ENCODE peak calls at places on chromosomes 12 and 14, in nine cellular contexts. One of them, this sample, is unnamed. For H3K27me3, the result is how much of the 10 kb centered on the place peaks cover.

GRCh38 chr14:78567343-78567742 is 397.2 kb downstream of the NRXN3 start:
- DNase-seq in GM06990: no peak
- DNase-seq in CD8-positive, alpha-beta memory T cell: no peak
- DNase-seq in psoas muscle: no peak
- DNase-seq in PC-3: no peak
- DNase-seq in cardiac muscle cell: no peak
- DNase-seq in AG04450: no peak
- DNase-seq in lower lobe of right lung: no peak
- DNase-seq in thoracic aorta: no peak
- DNase-seq in this sample: peak

GRCh38 chr14:94538070-94538740 is 23.0 kb upstream of the SERPINA4 start:
- DNase-seq in psoas muscle: no peak
- DNase-seq in CD8-positive, alpha-beta memory T cell: no peak
- DNase-seq in GM06990: no peak
- DNase-seq in thoracic aorta: no peak
- DNase-seq in lower lobe of right lung: no peak
- DNase-seq in PC-3: no peak
- DNase-seq in cardiac muscle cell: no peak
- DNase-seq in AG04450: no peak
- DNase-seq in this sample: no peak

GRCh38 chr14:101128478-101129450 is 225.2 kb upstream of the RTL1 start:
- DNase-seq in cardiac muscle cell: no peak
- DNase-seq in lower lobe of right lung: peak
- DNase-seq in GM06990: no peak
- DNase-seq in AG04450: no peak
- DNase-seq in CD8-positive, alpha-beta memory T cell: no peak
- DNase-seq in psoas muscle: peak
- DNase-seq in thoracic aorta: no peak
- DNase-seq in PC-3: no peak
- DNase-seq in this sample: no peak

GRCh38 chr12:6635856-6636521 is at the start of gene LPAR5:
- DNase-seq in GM06990: peak
- DNase-seq in cardiac muscle cell: no peak
- DNase-seq in lower lobe of right lung: peak
- DNase-seq in psoas muscle: peak
- DNase-seq in AG04450: no peak
- DNase-seq in PC-3: peak
- DNase-seq in CD8-positive, alpha-beta memory T cell: peak
- DNase-seq in thoracic aorta: no peak
- DNase-seq in this sample: peak

GRCh38 chr14:42715316-42715715 is 1108.6 kb downstream of the LRFN5 start:
- DNase-seq in AG04450: peak
- DNase-seq in CD8-positive, alpha-beta memory T cell: no peak
- DNase-seq in cardiac muscle cell: no peak
- DNase-seq in PC-3: peak
- DNase-seq in psoas muscle: no peak
- DNase-seq in GM06990: no peak
- DNase-seq in lower lobe of right lung: no peak
- DNase-seq in thoracic aorta: no peak
- DNase-seq in this sample: no peak

GRCh38 chr14:93936245-93936644 is 9.1 kb downstream of the FAM181A start:
- DNase-seq in CD8-positive, alpha-beta memory T cell: no peak
- DNase-seq in psoas muscle: no peak
- DNase-seq in PC-3: peak
- DNase-seq in cardiac muscle cell: peak
- DNase-seq in thoracic aorta: no peak
- DNase-seq in lower lobe of right lung: no peak
- DNase-seq in AG04450: no peak
- DNase-seq in GM06990: no peak
- DNase-seq in this sample: no peak

GRCh38 chr14:33747749-33748148 is 203.1 kb downstream of the EGLN3 start:
- DNase-seq in CD8-positive, alpha-beta memory T cell: no peak
- DNase-seq in GM06990: no peak
- DNase-seq in AG04450: no peak
- DNase-seq in PC-3: no peak
- DNase-seq in psoas muscle: no peak
- DNase-seq in cardiac muscle cell: no peak
- DNase-seq in lower lobe of right lung: no peak
- DNase-seq in thoracic aorta: no peak
- DNase-seq in this sample: no peak

GRCh38 chr12:55707841-55708694 is at the start of gene ITGA7:
- DNase-seq in lower lobe of right lung: peak
- DNase-seq in AG04450: no peak
- DNase-seq in psoas muscle: peak
- DNase-seq in PC-3: peak
- DNase-seq in CD8-positive, alpha-beta memory T cell: peak
- DNase-seq in GM06990: peak
- DNase-seq in cardiac muscle cell: peak
- DNase-seq in thoracic aorta: no peak
- DNase-seq in this sample: peak

GRCh38 chr12:114414866-114415524 is 9.1 kb upstream of the TBX5 start:
- DNase-seq in psoas muscle: no peak
- DNase-seq in AG04450: no peak
- DNase-seq in CD8-positive, alpha-beta memory T cell: no peak
- DNase-seq in GM06990: no peak
- DNase-seq in lower lobe of right lung: no peak
- DNase-seq in thoracic aorta: no peak
- DNase-seq in cardiac muscle cell: no peak
- DNase-seq in PC-3: no peak
- DNase-seq in this sample: no peak

GRCh38 chr12:114414031-114414865 is 8.3 kb upstream of the TBX5 start:
- DNase-seq in PC-3: no peak
- DNase-seq in psoas muscle: no peak
- DNase-seq in CD8-positive, alpha-beta memory T cell: no peak
- DNase-seq in lower lobe of right lung: no peak
- DNase-seq in GM06990: no peak
- DNase-seq in AG04450: no peak
- DNase-seq in thoracic aorta: no peak
- DNase-seq in cardiac muscle cell: peak
- DNase-seq in this sample: no peak

GRCh38 chr12:114412307-114412706 is 6.4 kb upstream of the TBX5 start:
- DNase-seq in PC-3: no peak
- DNase-seq in AG04450: no peak
- DNase-seq in lower lobe of right lung: no peak
- DNase-seq in GM06990: no peak
- DNase-seq in CD8-positive, alpha-beta memory T cell: no peak
- DNase-seq in cardiac muscle cell: no peak
- DNase-seq in thoracic aorta: no peak
- DNase-seq in psoas muscle: no peak
- DNase-seq in this sample: no peak

GRCh38 chr12:114411081-114411836 is 5.3 kb upstream of the TBX5 start:
- DNase-seq in PC-3: no peak
- DNase-seq in AG04450: no peak
- DNase-seq in cardiac muscle cell: no peak
- DNase-seq in GM06990: no peak
- DNase-seq in lower lobe of right lung: no peak
- DNase-seq in thoracic aorta: no peak
- DNase-seq in CD8-positive, alpha-beta memory T cell: no peak
- DNase-seq in psoas muscle: no peak
- DNase-seq in this sample: no peak

GRCh38 chr12:114412825-114413749 is 7.1 kb upstream of the TBX5 start:
- DNase-seq in psoas muscle: no peak
- DNase-seq in CD8-positive, alpha-beta memory T cell: no peak
- DNase-seq in thoracic aorta: no peak
- DNase-seq in AG04450: no peak
- DNase-seq in cardiac muscle cell: no peak
- DNase-seq in GM06990: no peak
- DNase-seq in PC-3: no peak
- DNase-seq in lower lobe of right lung: no peak
- DNase-seq in this sample: no peak
- H3K27me3 ChIP-seq in psoas muscle: half or more
- H3K27me3 ChIP-seq in CD8-positive, alpha-beta memory T cell: under half
- H3K27me3 ChIP-seq in thoracic aorta: under half
- H3K27me3 ChIP-seq in AG04450: under half
- H3K27me3 ChIP-seq in cardiac muscle cell: half or more
- H3K27me3 ChIP-seq in GM06990: under half
- H3K27me3 ChIP-seq in PC-3: half or more
- H3K27me3 ChIP-seq in lower lobe of right lung: half or more
- H3K27me3 ChIP-seq in this sample: under half

GRCh38 chr12:4432878-4433820 is 12.5 kb downstream of the FGF6 start:
- DNase-seq in CD8-positive, alpha-beta memory T cell: no peak
- DNase-seq in PC-3: no peak
- DNase-seq in thoracic aorta: no peak
- DNase-seq in lower lobe of right lung: no peak
- DNase-seq in AG04450: no peak
- DNase-seq in cardiac muscle cell: no peak
- DNase-seq in psoas muscle: peak
- DNase-seq in GM06990: no peak
- DNase-seq in this sample: no peak

GRCh38 chr12:4431436-4431835 is 14.2 kb downstream of the FGF6 start:
- DNase-seq in CD8-positive, alpha-beta memory T cell: no peak
- DNase-seq in AG04450: no peak
- DNase-seq in cardiac muscle cell: no peak
- DNase-seq in thoracic aorta: no peak
- DNase-seq in lower lobe of right lung: no peak
- DNase-seq in psoas muscle: no peak
- DNase-seq in PC-3: no peak
- DNase-seq in GM06990: no peak
- DNase-seq in this sample: no peak

GRCh38 chr12:4435537-4435936 is 10.1 kb downstream of the FGF6 start:
- DNase-seq in CD8-positive, alpha-beta memory T cell: no peak
- DNase-seq in lower lobe of right lung: no peak
- DNase-seq in AG04450: no peak
- DNase-seq in psoas muscle: no peak
- DNase-seq in GM06990: no peak
- DNase-seq in PC-3: no peak
- DNase-seq in cardiac muscle cell: no peak
- DNase-seq in thoracic aorta: no peak
- DNase-seq in this sample: no peak

GRCh38 chr12:4434299-4434698 is 11.3 kb downstream of the FGF6 start:
- DNase-seq in PC-3: no peak
- DNase-seq in cardiac muscle cell: no peak
- DNase-seq in lower lobe of right lung: no peak
- DNase-seq in CD8-positive, alpha-beta memory T cell: no peak
- DNase-seq in AG04450: no peak
- DNase-seq in psoas muscle: no peak
- DNase-seq in thoracic aorta: no peak
- DNase-seq in GM06990: no peak
- DNase-seq in this sample: no peak

DNA sequence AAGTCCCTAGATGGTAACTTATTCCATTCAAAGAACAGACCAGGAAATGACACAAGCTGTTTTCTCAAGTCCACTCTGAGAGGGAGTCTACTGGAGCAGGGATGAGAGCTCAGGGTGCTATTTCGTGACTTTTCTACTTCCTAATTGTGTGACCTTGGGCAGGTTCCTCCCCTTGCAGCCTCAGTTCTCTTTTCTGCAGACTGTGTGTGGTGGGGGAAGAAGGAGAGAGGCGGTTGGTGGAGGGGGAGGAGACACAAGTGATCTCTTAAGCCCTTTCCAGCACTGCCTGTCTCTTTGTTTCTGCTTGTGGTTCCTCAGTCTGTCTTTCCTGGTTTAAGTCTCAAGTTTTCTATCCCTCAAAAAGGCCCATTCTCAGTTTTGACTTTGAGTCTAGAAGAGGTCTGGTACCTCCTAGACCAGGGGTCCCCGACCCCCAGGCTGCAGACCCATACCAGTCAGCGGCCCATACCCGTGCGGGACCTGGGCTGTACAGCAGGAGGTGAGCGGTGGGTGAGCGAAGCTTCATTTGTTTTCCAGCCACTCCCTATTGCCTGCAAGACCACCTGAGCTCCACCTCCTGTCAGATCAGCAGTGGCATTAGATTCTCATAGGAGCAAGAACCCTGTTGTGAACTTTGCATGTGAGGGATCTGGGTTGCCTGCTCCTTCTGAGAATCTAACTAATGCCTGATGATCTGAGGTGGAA is 10.7 kb downstream of the FGF6 start:
- DNase-seq in CD8-positive, alpha-beta memory T cell: no peak
- DNase-seq in lower lobe of right lung: no peak
- DNase-seq in thoracic aorta: no peak
- DNase-seq in GM06990: no peak
- DNase-seq in AG04450: no peak
- DNase-seq in psoas muscle: no peak
- DNase-seq in PC-3: no peak
- DNase-seq in cardiac muscle cell: no peak
- DNase-seq in this sample: no peak
- H3K27me3 ChIP-seq in CD8-positive, alpha-beta memory T cell: under half
- H3K27me3 ChIP-seq in lower lobe of right lung: under half
- H3K27me3 ChIP-seq in thoracic aorta: under half
- H3K27me3 ChIP-seq in GM06990: under half
- H3K27me3 ChIP-seq in AG04450: under half
- H3K27me3 ChIP-seq in psoas muscle: under half
- H3K27me3 ChIP-seq in PC-3: under half
- H3K27me3 ChIP-seq in cardiac muscle cell: under half
- H3K27me3 ChIP-seq in this sample: under half

GRCh38 chr12:34348836-34349672 is 326.8 kb downstream of the ALG10 start:
- DNase-seq in thoracic aorta: no peak
- DNase-seq in AG04450: no peak
- DNase-seq in cardiac muscle cell: no peak
- DNase-seq in psoas muscle: no peak
- DNase-seq in lower lobe of right lung: no peak
- DNase-seq in CD8-positive, alpha-beta memory T cell: no peak
- DNase-seq in PC-3: peak
- DNase-seq in GM06990: no peak
- DNase-seq in this sample: no peak

GRCh38 chr12:34346372-34347034 is 324.2 kb downstream of the ALG10 start:
- DNase-seq in GM06990: no peak
- DNase-seq in thoracic aorta: no peak
- DNase-seq in PC-3: peak
- DNase-seq in psoas muscle: no peak
- DNase-seq in AG04450: no peak
- DNase-seq in lower lobe of right lung: no peak
- DNase-seq in CD8-positive, alpha-beta memory T cell: no peak
- DNase-seq in cardiac muscle cell: no peak
- DNase-seq in this sample: no peak

GRCh38 chr12:34348064-34348463 is 325.8 kb downstream of the ALG10 start:
- DNase-seq in lower lobe of right lung: no peak
- DNase-seq in CD8-positive, alpha-beta memory T cell: no peak
- DNase-seq in PC-3: no peak
- DNase-seq in psoas muscle: no peak
- DNase-seq in GM06990: no peak
- DNase-seq in cardiac muscle cell: no peak
- DNase-seq in thoracic aorta: no peak
- DNase-seq in AG04450: no peak
- DNase-seq in this sample: no peak

GRCh38 chr12:34345801-34346200 is 323.5 kb downstream of the ALG10 start:
- DNase-seq in PC-3: peak
- DNase-seq in thoracic aorta: no peak
- DNase-seq in cardiac muscle cell: no peak
- DNase-seq in lower lobe of right lung: no peak
- DNase-seq in GM06990: no peak
- DNase-seq in psoas muscle: no peak
- DNase-seq in CD8-positive, alpha-beta memory T cell: no peak
- DNase-seq in AG04450: no peak
- DNase-seq in this sample: no peak

DNA sequence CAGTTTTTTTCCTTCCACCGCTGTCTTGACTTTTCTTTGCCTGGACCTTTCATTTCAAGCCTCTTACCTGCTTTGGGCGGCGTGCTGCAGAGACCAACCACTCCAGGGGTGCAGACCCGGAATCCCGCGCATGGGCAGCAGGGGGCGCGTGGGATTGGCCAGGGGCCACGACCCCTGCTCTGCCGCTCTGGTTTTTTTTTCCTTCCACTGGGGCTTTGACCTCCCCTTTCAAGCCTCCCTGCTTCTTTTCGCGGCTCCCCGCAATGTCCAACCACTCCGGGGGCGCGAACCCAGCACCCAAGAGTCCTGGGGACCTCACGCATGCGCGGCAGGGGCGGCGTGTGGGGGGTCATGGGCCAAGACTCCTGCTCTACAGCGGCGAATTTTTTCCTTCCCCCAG is 325.1 kb downstream of the ALG10 start:
- DNase-seq in cardiac muscle cell: no peak
- DNase-seq in thoracic aorta: no peak
- DNase-seq in AG04450: no peak
- DNase-seq in lower lobe of right lung: no peak
- DNase-seq in PC-3: peak
- DNase-seq in psoas muscle: no peak
- DNase-seq in CD8-positive, alpha-beta memory T cell: no peak
- DNase-seq in GM06990: no peak
- DNase-seq in this sample: peak
- H3K27me3 ChIP-seq in cardiac muscle cell: under half
- H3K27me3 ChIP-seq in thoracic aorta: under half
- H3K27me3 ChIP-seq in AG04450: under half
- H3K27me3 ChIP-seq in lower lobe of right lung: under half
- H3K27me3 ChIP-seq in PC-3: under half
- H3K27me3 ChIP-seq in psoas muscle: under half
- H3K27me3 ChIP-seq in CD8-positive, alpha-beta memory T cell: under half
- H3K27me3 ChIP-seq in GM06990: under half
- H3K27me3 ChIP-seq in this sample: half or more

GRCh38 chr12:132485619-132486018 is 4.3 kb upstream of the FBRSL1 start:
- DNase-seq in lower lobe of right lung: no peak
- DNase-seq in PC-3: no peak
- DNase-seq in AG04450: no peak
- DNase-seq in cardiac muscle cell: no peak
- DNase-seq in thoracic aorta: no peak
- DNase-seq in psoas muscle: no peak
- DNase-seq in GM06990: no peak
- DNase-seq in CD8-positive, alpha-beta memory T cell: no peak
- DNase-seq in this sample: no peak
- H3K27me3 ChIP-seq in lower lobe of right lung: under half
- H3K27me3 ChIP-seq in PC-3: under half
- H3K27me3 ChIP-seq in AG04450: under half
- H3K27me3 ChIP-seq in cardiac muscle cell: half or more
- H3K27me3 ChIP-seq in thoracic aorta: under half
- H3K27me3 ChIP-seq in psoas muscle: under half
- H3K27me3 ChIP-seq in GM06990: under half
- H3K27me3 ChIP-seq in CD8-positive, alpha-beta memory T cell: under half
- H3K27me3 ChIP-seq in this sample: under half